ENCODE peak calls at places on chromosomes 12 and 14, in nine cellular contexts. C is SW480; G is neuronal stem cell; I is CD4-positive, alpha-beta T cell; A is DMS 273 treated with DMSO at 0.1 percent for 48 hours; E is amniotic stem cell; N is heart right ventricle; V is H7; D is MM.1S. F is an unnamed sample.

GRCh38 chr12:49693931-49694439 is 13.2 kb downstream of the FMNL3 start:
- DNase-seq in C (no peak), G (no peak), I (no peak), A (no peak), E (no peak), N (no peak), V (no peak), D (no peak), F (no peak)

GRCh38 chr14:51805541-51805940 is 54.9 kb upstream of the GNG2 start:
- DNase-seq in C (no peak), G (no peak), I (no peak), A (no peak), E (no peak), N (no peak), V (no peak), D (no peak), F (no peak)

GRCh38 chr12:115001538-115001937 is 317.6 kb upstream of the TBX3 start:
- DNase-seq in C (no peak), G (no peak), I (no peak), A (no peak), E (no peak), N (no peak), V (no peak), D (no peak), F (no peak)

GRCh38 chr12:51887476-51888315 is at the start of gene ANKRD33:
- DNase-seq in C (no peak), G (no peak), I (no peak), A (no peak), E (no peak), N (no peak), V (peak), D (no peak), F (no peak)

GRCh38 chr14:105168979-105169507 is 467 bp upstream of the JAG2 start:
- DNase-seq in C (peak), G (peak), I (peak), A (no peak), E (no peak), N (peak), V (peak), D (no peak), F (no peak)

GRCh38 chr12:14393736-14394135 is 28.3 kb downstream of the ATF7IP start:
- DNase-seq in C (no peak), G (no peak), I (no peak), A (no peak), E (no peak), N (no peak), V (no peak), D (no peak), F (no peak)

GRCh38 chr12:6765634-6766581 is at the start of gene PTMS:
- DNase-seq in C (peak), G (peak), I (no peak), A (peak), E (peak), N (peak), V (peak), D (no peak), F (peak)

GRCh38 chr12:18868673-18869072 is 130.8 kb downstream of the CAPZA3 start:
- DNase-seq in C (no peak), G (no peak), I (no peak), A (no peak), E (no peak), N (no peak), V (no peak), D (no peak), F (peak)

GRCh38 chr14:53885241-53885640 is 71.4 kb downstream of the BMP4 start:
- DNase-seq in C (no peak), G (no peak), I (no peak), A (no peak), E (no peak), N (no peak), V (no peak), D (no peak), F (no peak)

GRCh38 chr12:46133751-46134150 is 135.1 kb downstream of the SLC38A1 start:
- DNase-seq in C (no peak), G (no peak), I (no peak), A (no peak), E (no peak), N (no peak), V (no peak), D (no peak), F (peak)

GRCh38 chr14:51716610-51717009 is 64.9 kb downstream of the FRMD6 start:
- DNase-seq in C (peak), G (no peak), I (no peak), A (no peak), E (no peak), N (no peak), V (no peak), D (no peak), F (no peak)

GRCh38 chr12:72074956-72075355 is 136.3 kb downstream of the TPH2 start:
- DNase-seq in C (no peak), G (no peak), I (no peak), A (no peak), E (no peak), N (no peak), V (peak), D (no peak), F (no peak)

GRCh38 chr12:116687888-116688287 is 50.0 kb downstream of the SPRING1 start:
- DNase-seq in C (peak), G (no peak), I (peak), A (no peak), E (no peak), N (peak), V (peak), D (no peak), F (peak)

GRCh38 chr12:124847113-124847512 is 16.6 kb downstream of the SCARB1 start:
- DNase-seq in C (no peak), G (no peak), I (no peak), A (no peak), E (no peak), N (no peak), V (no peak), D (no peak), F (no peak)

GRCh38 chr14:62039871-62040270 is 277.7 kb downstream of the SNAPC1 start:
- DNase-seq in C (no peak), G (no peak), I (no peak), A (no peak), E (no peak), N (no peak), V (no peak), D (no peak), F (no peak)

GRCh38 chr12:118052324-118053070 is 8.5 kb downstream of the WSB2 start:
- DNase-seq in C (peak), G (no peak), I (no peak), A (no peak), E (peak), N (peak), V (no peak), D (no peak), F (peak)

GRCh38 chr14:36579573-36580140 is 2.8 kb downstream of the NKX2-8 start:
- DNase-seq in C (no peak), G (no peak), I (no peak), A (no peak), E (no peak), N (no peak), V (peak), D (no peak), F (no peak)

GRCh38 chr12:121630791-121631190 is 4.5 kb downstream of the ORAI1 start:
- DNase-seq in C (no peak), G (no peak), I (no peak), A (no peak), E (no peak), N (no peak), V (no peak), D (no peak), F (no peak)

GRCh38 chr12:132178801-132179401 is 34.6 kb downstream of the NOC4L start:
- DNase-seq in C (peak), G (no peak), I (peak), A (no peak), E (no peak), N (no peak), V (no peak), D (no peak), F (no peak)

GRCh38 chr12:95608252-95609033 is 57.2 kb upstream of the USP44 start:
- DNase-seq in C (no peak), G (no peak), I (no peak), A (no peak), E (no peak), N (peak), V (peak), D (no peak), F (peak)

GRCh38 chr12:29783773-29784666 is at the start of gene TMTC1:
- DNase-seq in C (no peak), G (peak), I (no peak), A (peak), E (peak), N (peak), V (peak), D (peak), F (peak)

GRCh38 chr12:13956060-13956590 is 25.3 kb downstream of the GRIN2B start:
- DNase-seq in C (no peak), G (no peak), I (no peak), A (no peak), E (no peak), N (no peak), V (no peak), D (no peak), F (no peak)

GRCh38 chr12:92961949-92962348 is 32.9 kb upstream of the EEA1 start:
- DNase-seq in C (peak), G (no peak), I (no peak), A (no peak), E (no peak), N (no peak), V (no peak), D (no peak), F (no peak)

GRCh38 chr12:106246891-106247730 is 709 bp downstream of the CKAP4 start:
- DNase-seq in C (peak), G (peak), I (peak), A (no peak), E (no peak), N (peak), V (peak), D (peak), F (peak)

F was measured in amniotic epithelial cell.